ENCODE peak calls at places on chromosomes 7 and 10, in four cellular contexts. One of them, this sample, is unnamed.

GRCh38 chr10:31604646-31605170 is 285.7 kb downstream of the ZEB1 start:
- DNase-seq in stimulated activated CD4-positive, alpha-beta T cell treated with anti-CD3 and anti-CD28 coated beads, Interleukin-12 subunit alpha, Interleukin-12 subunit beta, amount 100 ng/mL, for 4 hours: no peak
- DNase-seq in type B pancreatic cell: no peak
- DNase-seq in AG10803: no peak
- DNase-seq in this sample: no peak

GRCh38 chr10:88987243-88987726 is 3.3 kb upstream of the FAS start:
- DNase-seq in stimulated activated CD4-positive, alpha-beta T cell treated with anti-CD3 and anti-CD28 coated beads, Interleukin-12 subunit alpha, Interleukin-12 subunit beta, amount 100 ng/mL, for 4 hours: no peak
- DNase-seq in type B pancreatic cell: no peak
- DNase-seq in AG10803: peak; percentile 38
- DNase-seq in this sample: no peak

GRCh38 chr10:110279062-110279986 is 25.4 kb downstream of the SMNDC1 start:
- DNase-seq in stimulated activated CD4-positive, alpha-beta T cell treated with anti-CD3 and anti-CD28 coated beads, Interleukin-12 subunit alpha, Interleukin-12 subunit beta, amount 100 ng/mL, for 4 hours: peak; percentile 13
- DNase-seq in type B pancreatic cell: no peak
- DNase-seq in AG10803: peak; percentile 69
- DNase-seq in this sample: no peak

GRCh38 chr10:20797290-20797689 is 99.8 kb downstream of the NEBL start:
- DNase-seq in stimulated activated CD4-positive, alpha-beta T cell treated with anti-CD3 and anti-CD28 coated beads, Interleukin-12 subunit alpha, Interleukin-12 subunit beta, amount 100 ng/mL, for 4 hours: no peak
- DNase-seq in type B pancreatic cell: no peak
- DNase-seq in AG10803: no peak
- DNase-seq in this sample: no peak

GRCh38 chr7:108164946-108165345 is 34.8 kb upstream of the LAMB4 start:
- DNase-seq in stimulated activated CD4-positive, alpha-beta T cell treated with anti-CD3 and anti-CD28 coated beads, Interleukin-12 subunit alpha, Interleukin-12 subunit beta, amount 100 ng/mL, for 4 hours: no peak
- DNase-seq in type B pancreatic cell: no peak
- DNase-seq in AG10803: no peak
- DNase-seq in this sample: no peak

GRCh38 chr10:51706225-51706624 is 6.8 kb upstream of the CSTF2T start:
- DNase-seq in stimulated activated CD4-positive, alpha-beta T cell treated with anti-CD3 and anti-CD28 coated beads, Interleukin-12 subunit alpha, Interleukin-12 subunit beta, amount 100 ng/mL, for 4 hours: no peak
- DNase-seq in type B pancreatic cell: no peak
- DNase-seq in AG10803: peak; percentile 96
- DNase-seq in this sample: no peak

GRCh38 chr10:2145486-2145885 is 408.2 kb upstream of the ADARB2 start:
- DNase-seq in stimulated activated CD4-positive, alpha-beta T cell treated with anti-CD3 and anti-CD28 coated beads, Interleukin-12 subunit alpha, Interleukin-12 subunit beta, amount 100 ng/mL, for 4 hours: no peak
- DNase-seq in type B pancreatic cell: no peak
- DNase-seq in AG10803: no peak
- DNase-seq in this sample: no peak

GRCh38 chr10:69569144-69569934 is 3.9 kb downstream of the NEUROG3 start:
- DNase-seq in stimulated activated CD4-positive, alpha-beta T cell treated with anti-CD3 and anti-CD28 coated beads, Interleukin-12 subunit alpha, Interleukin-12 subunit beta, amount 100 ng/mL, for 4 hours: no peak
- DNase-seq in type B pancreatic cell: no peak
- DNase-seq in AG10803: no peak
- DNase-seq in this sample: no peak

GRCh38 chr10:104117839-104118323 is 4.1 kb upstream of the SFR1 start:
- DNase-seq in stimulated activated CD4-positive, alpha-beta T cell treated with anti-CD3 and anti-CD28 coated beads, Interleukin-12 subunit alpha, Interleukin-12 subunit beta, amount 100 ng/mL, for 4 hours: no peak
- DNase-seq in type B pancreatic cell: no peak
- DNase-seq in AG10803: no peak
- DNase-seq in this sample: no peak

GRCh38 chr7:90816511-90817142 is 220.5 kb downstream of the CDK14 start:
- DNase-seq in stimulated activated CD4-positive, alpha-beta T cell treated with anti-CD3 and anti-CD28 coated beads, Interleukin-12 subunit alpha, Interleukin-12 subunit beta, amount 100 ng/mL, for 4 hours: no peak
- DNase-seq in type B pancreatic cell: no peak
- DNase-seq in AG10803: peak; percentile 87
- DNase-seq in this sample: no peak

GRCh38 chr7:117739085-117739484 is 134.2 kb downstream of the CTTNBP2 start:
- DNase-seq in stimulated activated CD4-positive, alpha-beta T cell treated with anti-CD3 and anti-CD28 coated beads, Interleukin-12 subunit alpha, Interleukin-12 subunit beta, amount 100 ng/mL, for 4 hours: no peak
- DNase-seq in type B pancreatic cell: no peak
- DNase-seq in AG10803: no peak
- DNase-seq in this sample: no peak

GRCh38 chr7:101502466-101503098 is 126.5 kb downstream of the MYL10 start:
- DNase-seq in stimulated activated CD4-positive, alpha-beta T cell treated with anti-CD3 and anti-CD28 coated beads, Interleukin-12 subunit alpha, Interleukin-12 subunit beta, amount 100 ng/mL, for 4 hours: no peak
- DNase-seq in type B pancreatic cell: no peak
- DNase-seq in AG10803: no peak
- DNase-seq in this sample: no peak

GRCh38 chr7:23106491-23106800 is 861 bp downstream of the KLHL7 start:
- DNase-seq in stimulated activated CD4-positive, alpha-beta T cell treated with anti-CD3 and anti-CD28 coated beads, Interleukin-12 subunit alpha, Interleukin-12 subunit beta, amount 100 ng/mL, for 4 hours: no peak
- DNase-seq in type B pancreatic cell: no peak
- DNase-seq in AG10803: no peak
- DNase-seq in this sample: peak; percentile 78

GRCh38 chr10:79444243-79445119 is 943 bp downstream of the ZCCHC24 start:
- DNase-seq in stimulated activated CD4-positive, alpha-beta T cell treated with anti-CD3 and anti-CD28 coated beads, Interleukin-12 subunit alpha, Interleukin-12 subunit beta, amount 100 ng/mL, for 4 hours: peak; percentile 35
- DNase-seq in type B pancreatic cell: no peak
- DNase-seq in AG10803: peak; percentile 53
- DNase-seq in this sample: no peak

GRCh38 chr7:55533050-55533728 is 39.1 kb downstream of the VOPP1 start:
- DNase-seq in stimulated activated CD4-positive, alpha-beta T cell treated with anti-CD3 and anti-CD28 coated beads, Interleukin-12 subunit alpha, Interleukin-12 subunit beta, amount 100 ng/mL, for 4 hours: peak; percentile 42
- DNase-seq in type B pancreatic cell: no peak
- DNase-seq in AG10803: peak; percentile 49
- DNase-seq in this sample: no peak

GRCh38 chr10:88527245-88527644 is 55.9 kb downstream of the RNLS start:
- DNase-seq in stimulated activated CD4-positive, alpha-beta T cell treated with anti-CD3 and anti-CD28 coated beads, Interleukin-12 subunit alpha, Interleukin-12 subunit beta, amount 100 ng/mL, for 4 hours: no peak
- DNase-seq in type B pancreatic cell: no peak
- DNase-seq in AG10803: no peak
- DNase-seq in this sample: no peak

This sample was measured in posterior cingulate gyrus.